ENCODE peak calls at places on chromosomes 3 and 15, in five cellular contexts. M, K, B, W and A are unnamed samples.

GRCh38 chr3:63387568-63387967 is 109.5 kb downstream of the SYNPR start:
- DNase-seq in M (no peak), K (no peak), B (no peak), W (peak; percentile 5), A (no peak)

GRCh38 chr3:32109256-32109655 is 2.8 kb downstream of the GPD1L start:
- DNase-seq in M (peak; percentile 60), K (peak; percentile 11), B (peak; percentile 93), W (peak; percentile 20), A (peak; percentile 59)

GRCh38 chr15:59545573-59545972 is 66.0 kb upstream of the GCNT3 start:
- DNase-seq in M (no peak), K (no peak), B (no peak), W (no peak), A (no peak)

GRCh38 chr3:17494117-17494809 is 248.2 kb downstream of the TBC1D5 start:
- DNase-seq in M (no peak), K (no peak), B (no peak), W (no peak), A (peak; percentile 31)

GRCh38 chr3:100533176-100533575 is 40.8 kb downstream of the TMEM45A start:
- DNase-seq in M (no peak), K (peak; percentile 81), B (no peak), W (no peak), A (no peak)

GRCh38 chr15:52448010-52448890 is 80.4 kb downstream of the MYO5A start:
- DNase-seq in M (no peak), K (no peak), B (no peak), W (no peak), A (no peak)

GRCh38 chr15:61038387-61038786 is 190.7 kb downstream of the RORA start:
- DNase-seq in M (no peak), K (no peak), B (no peak), W (peak; percentile 2), A (no peak)

GRCh38 chr3:55162031-55162784 is 234.3 kb upstream of the LRTM1 start:
- DNase-seq in M (no peak), K (no peak), B (no peak), W (peak; percentile 37), A (no peak)

GRCh38 chr3:61807865-61808276 is 246.5 kb downstream of the PTPRG start:
- DNase-seq in M (peak; percentile 30), K (no peak), B (no peak), W (no peak), A (no peak)

GRCh38 chr3:15273214-15273613 is 59.2 kb downstream of the SH3BP5 start:
- DNase-seq in M (no peak), K (no peak), B (peak; percentile 60), W (no peak), A (no peak)

GRCh38 chr3:116640119-116640518 is 69.5 kb upstream of the TUSC7 start:
- DNase-seq in M (no peak), K (no peak), B (no peak), W (no peak), A (no peak)

GRCh38 chr3:15800327-15800726 is 2.5 kb upstream of the ANKRD28 start:
- DNase-seq in M (no peak), K (no peak), B (no peak), W (no peak), A (no peak)

GRCh38 chr3:122609798-122610559 is 32.5 kb downstream of the PARP15 start:
- DNase-seq in M (no peak), K (peak; percentile 45), B (no peak), W (peak; percentile 88), A (no peak)

GRCh38 chr3:48507256-48508061 is 3.5 kb upstream of the SHISA5 start:
- DNase-seq in M (peak; percentile 76), K (no peak), B (no peak), W (peak; percentile 98), A (peak; percentile 71)

GRCh38 chr3:138184994-138185393 is 2.1 kb upstream of the ARMC8 start:
- DNase-seq in M (no peak), K (no peak), B (no peak), W (peak; percentile 48), A (no peak)

GRCh38 chr15:56491110-56491722 is 26.3 kb upstream of the MNS1 start:
- DNase-seq in M (peak; percentile 71), K (peak; percentile 49), B (no peak), W (peak; percentile 79), A (no peak)

GRCh38 chr3:123668906-123669305 is 84.1 kb upstream of the HACD2 start:
- DNase-seq in M (no peak), K (no peak), B (no peak), W (no peak), A (no peak)

GRCh38 chr3:40677321-40677720 is 152.6 kb downstream of the ZNF621 start:
- DNase-seq in M (no peak), K (no peak), B (no peak), W (no peak), A (no peak)

GRCh38 chr3:108406661-108407206 is 103.7 kb downstream of the MYH15 start:
- DNase-seq in M (no peak), K (no peak), B (no peak), W (peak; percentile 74), A (no peak)

GRCh38 chr3:127790580-127791183 is 31.6 kb downstream of the MGLL start:
- DNase-seq in M (no peak), K (no peak), B (no peak), W (no peak), A (no peak)

GRCh38 chr3:42529463-42529862 is 27.0 kb downstream of the VIPR1 start:
- DNase-seq in M (no peak), K (no peak), B (no peak), W (no peak), A (no peak)

GRCh38 chr15:57090460-57090859 is 172.0 kb downstream of the TCF12 start:
- DNase-seq in M (no peak), K (no peak), B (no peak), W (no peak), A (no peak)

GRCh38 chr15:56869573-56869972 is 48.9 kb upstream of the TCF12 start:
- DNase-seq in M (peak; percentile 36), K (no peak), B (no peak), W (no peak), A (peak; percentile 30)

GRCh38 chr3:9214599-9214998 is 34.8 kb downstream of the SRGAP3 start:
- DNase-seq in M (no peak), K (peak; percentile 53), B (no peak), W (peak; percentile 82), A (no peak)

GRCh38 chr3:136984837-136985236 is 27.1 kb downstream of the IL20RB start:
- DNase-seq in M (peak; percentile 46), K (peak; percentile 76), B (no peak), W (peak; percentile 10), A (no peak)

GRCh38 chr3:47108546-47108945 is 55.4 kb downstream of the SETD2 start:
- DNase-seq in M (no peak), K (no peak), B (no peak), W (no peak), A (no peak)

GRCh38 chr3:30308131-30308530 is 298.3 kb upstream of the TGFBR2 start:
- DNase-seq in M (no peak), K (peak; percentile 81), B (no peak), W (no peak), A (no peak)

GRCh38 chr15:26590673-26591072 is 182.2 kb downstream of the GABRB3 start:
- DNase-seq in M (peak; percentile 40), K (no peak), B (no peak), W (no peak), A (no peak)

GRCh38 chr15:87764461-87765236 is 491.9 kb downstream of the NTRK3 start:
- DNase-seq in M (no peak), K (peak; percentile 85), B (no peak), W (peak; percentile 41), A (no peak)

GRCh38 chr3:73719413-73719831 is 94.7 kb upstream of the PDZRN3 start:
- DNase-seq in M (no peak), K (no peak), B (no peak), W (no peak), A (no peak)

DNA sequence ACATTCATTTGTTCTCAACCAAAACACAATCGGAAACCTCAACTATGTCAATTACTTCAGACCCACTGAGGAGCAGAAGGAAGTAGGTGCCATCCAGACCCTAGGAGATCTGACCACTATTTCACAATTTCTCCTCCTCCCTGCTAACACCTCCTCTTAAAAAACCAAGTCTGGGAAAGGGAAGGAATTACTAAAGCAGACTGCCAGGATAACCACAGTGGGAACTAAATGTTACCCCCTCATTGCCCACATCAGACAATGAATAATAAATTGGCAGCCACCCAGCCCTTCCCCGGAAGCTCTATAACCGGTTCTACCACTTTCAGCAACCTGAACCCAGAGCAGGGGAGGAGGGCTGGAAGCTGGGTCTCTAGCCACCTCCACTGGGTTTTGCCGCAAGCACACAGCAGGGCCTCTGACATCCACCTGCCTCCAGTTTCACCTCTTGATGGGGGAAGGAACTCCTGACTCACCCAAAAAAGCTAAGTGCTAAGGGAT is 17.6 kb downstream of the C15orf62 start:
- DNase-seq in M (peak; percentile 88), K (peak; percentile 83), B (no peak), W (peak; percentile 98), A (no peak)
- H3K4me3 ChIP-seq in M (no peak overlapping the region), K (no peak overlapping the region), B (no peak overlapping the region), W (peak overlapping the region; percentile 29), A (no peak overlapping the region)

DNA sequence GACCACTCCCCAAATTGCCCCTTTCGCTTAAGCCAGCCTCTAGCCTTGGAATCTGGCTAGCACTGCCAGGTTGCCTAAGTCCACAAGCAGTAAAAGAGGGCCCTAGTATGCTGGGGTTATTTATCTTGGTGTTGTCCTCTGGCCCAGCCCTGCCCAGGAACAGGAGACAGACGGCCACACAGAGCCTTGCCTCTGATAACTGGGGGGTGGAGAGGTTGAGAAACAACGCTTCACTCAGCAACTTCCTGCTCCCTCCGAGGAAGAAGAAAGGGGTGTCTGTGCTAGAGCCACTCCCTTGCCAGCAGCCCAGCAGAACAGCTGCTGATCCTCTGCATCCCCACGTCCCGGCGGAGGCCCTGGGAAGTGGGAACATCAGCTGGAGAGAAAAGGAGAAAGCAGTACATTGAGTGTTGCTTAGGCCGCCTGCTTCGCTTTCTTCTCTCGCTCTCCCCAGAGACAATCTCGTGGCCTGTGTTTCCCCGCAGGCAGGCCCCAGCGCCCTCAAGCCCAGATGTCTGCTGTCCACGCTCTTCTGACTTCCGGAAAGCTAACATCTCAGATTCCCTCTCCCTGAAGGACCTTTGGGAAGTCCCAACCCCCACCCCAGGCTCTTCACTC is 22.6 kb upstream of the C3orf70 start:
- DNase-seq in M (peak; percentile 32), K (no peak), B (no peak), W (no peak), A (no peak)
- H3K4me3 ChIP-seq in M (no peak overlapping the region), K (no peak overlapping the region), B (no peak overlapping the region), W (no peak overlapping the region), A (no peak overlapping the region)

DNA sequence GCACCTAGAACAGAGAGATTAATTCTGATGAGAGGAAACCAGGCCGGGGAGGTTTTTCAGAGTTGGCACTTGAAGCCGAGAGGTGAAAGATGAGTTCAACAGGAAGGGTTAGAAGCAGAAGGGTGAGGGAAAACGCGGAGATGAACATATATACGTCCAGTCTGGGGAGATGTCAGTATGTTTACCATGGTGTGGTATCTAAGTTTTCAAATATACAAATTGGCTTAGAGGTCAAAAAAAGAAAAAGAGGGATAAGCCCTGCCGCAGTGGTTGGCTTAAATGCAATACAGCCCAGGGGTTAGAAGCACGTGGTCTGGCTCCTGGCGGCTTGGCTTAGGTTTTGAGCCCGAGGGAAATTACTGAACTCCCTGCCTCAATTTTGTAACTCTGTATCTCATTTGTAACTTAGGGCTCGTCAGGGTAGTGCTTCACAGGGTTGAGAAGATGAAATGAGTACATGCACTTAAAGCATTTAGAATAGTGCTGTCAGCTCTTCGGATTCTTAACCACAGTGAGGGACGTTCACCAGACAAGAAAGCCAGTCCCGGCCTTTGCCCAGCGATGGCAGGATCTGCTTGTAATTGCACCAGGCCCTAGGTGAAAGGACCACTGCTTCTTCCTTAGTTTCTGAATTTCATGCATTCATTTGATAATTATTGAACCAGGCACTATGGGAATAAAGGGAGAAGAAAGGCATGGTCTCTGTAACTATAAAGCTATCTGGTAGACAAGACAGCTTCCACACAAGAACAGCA is 6.4 kb downstream of the HES1 start:
- DNase-seq in M (no peak), K (no peak), B (no peak), W (no peak), A (peak; percentile 71)
- H3K4me3 ChIP-seq in M (no peak overlapping the region), K (no peak overlapping the region), B (no peak overlapping the region), W (peak overlapping the region; percentile 53), A (no peak overlapping the region)

GRCh38 chr3:37456791-37457190 is 282.4 kb upstream of the LRRFIP2 start:
- DNase-seq in M (no peak), K (no peak), B (no peak), W (no peak), A (no peak)
- H3K4me3 ChIP-seq in M (no peak overlapping the region), K (no peak overlapping the region), B (no peak overlapping the region), W (no peak overlapping the region), A (no peak overlapping the region)